ENCODE peak calls at places on chromosomes 5 and 9, in six cellular contexts. R is KBM-7, M is kidney epithelial cell, E is T-cell, Y is DMS79 treated with DMSO at 0.1 percent for 48 hours, A is fibroblast of the conjunctiva. K is an unnamed sample.

GRCh38 chr5:157484768-157485167 is 24.8 kb downstream of the NIPAL4 start:
- DNase-seq in R (no peak), M (no peak), E (no peak), Y (no peak), A (no peak), K (peak)

GRCh38 chr5:71836547-71837112 is 117.6 kb downstream of the CARTPT start:
- DNase-seq in R (no peak), M (no peak), E (no peak), Y (no peak), A (no peak), K (no peak)

GRCh38 chr9:113274474-113275146 is 762 bp downstream of the CDC26 start:
- DNase-seq in R (peak), M (peak), E (no peak), Y (peak), A (peak), K (peak)

GRCh38 chr9:137582286-137582860 is 3.6 kb upstream of the DPH7 start:
- DNase-seq in R (peak), M (no peak), E (no peak), Y (no peak), A (no peak), K (no peak)

GRCh38 chr5:66807743-66808142 is 211.6 kb downstream of the MAST4 start:
- DNase-seq in R (no peak), M (peak), E (no peak), Y (no peak), A (peak), K (peak)

GRCh38 chr5:119681734-119682133 is 52.4 kb downstream of the FAM170A start:
- DNase-seq in R (peak), M (no peak), E (no peak), Y (no peak), A (no peak), K (no peak)

GRCh38 chr5:132753135-132753987 is 6.1 kb downstream of the CCNI2 start:
- DNase-seq in R (peak), M (no peak), E (no peak), Y (no peak), A (no peak), K (no peak)

GRCh38 chr9:136539427-136540412 is 6.1 kb downstream of the NOTCH1 start:
- DNase-seq in R (peak), M (no peak), E (peak), Y (no peak), A (no peak), K (peak)

GRCh38 chr5:67414712-67415111 is 218.1 kb upstream of the CD180 start:
- DNase-seq in R (no peak), M (no peak), E (no peak), Y (no peak), A (no peak), K (peak)

GRCh38 chr9:134226221-134226930 is 62.0 kb upstream of the RNU6ATAC start:
- DNase-seq in R (peak), M (peak), E (no peak), Y (no peak), A (no peak), K (peak)

GRCh38 chr5:6478793-6479192 is 30.1 kb downstream of the UBE2QL1 start:
- DNase-seq in R (no peak), M (no peak), E (no peak), Y (no peak), A (no peak), K (no peak)

GRCh38 chr9:79300153-79300552 is 271.6 kb upstream of the TLE4 start:
- DNase-seq in R (no peak), M (no peak), E (no peak), Y (peak), A (no peak), K (no peak)